ENCODE peak calls at places on chromosomes 2 and 18, in ten cellular contexts. R is K562; A is heart right ventricle; F is neuronal stem cell; Q is GM23248; W is esophagus squamous epithelium; U is cardiac muscle cell; D is tibial artery; L is CD8-positive, alpha-beta T cell; J is keratinocyte. B is an unnamed sample. For H3K4me1, the result is how much of the 10 kb centered on the place peaks cover.

GRCh38 chr2:11480406-11480805 is 14.4 kb upstream of the E2F6 start:
- DNase-seq in R (no peak), A (no peak), F (no peak), Q (no peak), W (no peak), U (no peak), D (no peak), L (no peak), J (no peak), B (no peak)

GRCh38 chr2:147135401-147135800 is 709.4 kb upstream of the ACVR2A start:
- DNase-seq in R (no peak), A (no peak), F (no peak), Q (no peak), W (no peak), U (no peak), D (no peak), L (no peak), J (no peak), B (no peak)

GRCh38 chr2:226410212-226410611 is 389.4 kb downstream of the IRS1 start:
- DNase-seq in R (no peak), A (no peak), F (no peak), Q (no peak), W (no peak), U (no peak), D (no peak), L (no peak), J (no peak), B (no peak)

GRCh38 chr2:108971661-108972566 is 17.1 kb downstream of the EDAR start:
- DNase-seq in R (no peak), A (no peak), F (no peak), Q (peak), W (no peak), U (no peak), D (peak), L (no peak), J (peak), B (no peak)

GRCh38 chr18:25230658-25231326 is 121.2 kb downstream of the ZNF521 start:
- DNase-seq in R (no peak), A (peak), F (no peak), Q (peak), W (no peak), U (no peak), D (peak), L (no peak), J (no peak), B (no peak)

GRCh38 chr2:72109904-72110303 is 37.8 kb downstream of the CYP26B1 start:
- DNase-seq in R (no peak), A (no peak), F (no peak), Q (no peak), W (no peak), U (no peak), D (no peak), L (no peak), J (no peak), B (no peak)

GRCh38 chr2:108621087-108621559 is 86.9 kb downstream of the LIMS1 start:
- DNase-seq in R (peak), A (no peak), F (no peak), Q (peak), W (no peak), U (peak), D (no peak), L (peak), J (peak), B (no peak)

GRCh38 chr2:197666277-197666676 is 9.1 kb downstream of the RFTN2 start:
- DNase-seq in R (no peak), A (no peak), F (no peak), Q (no peak), W (no peak), U (no peak), D (no peak), L (no peak), J (no peak), B (no peak)

GRCh38 chr18:58541137-58541788 is 87.6 kb downstream of the ALPK2 start:
- DNase-seq in R (no peak), A (no peak), F (no peak), Q (peak), W (no peak), U (no peak), D (no peak), L (no peak), J (no peak), B (peak)

GRCh38 chr2:19101968-19102367 is 256.5 kb downstream of the OSR1 start:
- DNase-seq in R (no peak), A (no peak), F (no peak), Q (no peak), W (no peak), U (no peak), D (no peak), L (no peak), J (no peak), B (no peak)

GRCh38 chr2:30930716-30931115 is 123.5 kb upstream of the CAPN13 start:
- DNase-seq in R (no peak), A (no peak), F (no peak), Q (no peak), W (no peak), U (no peak), D (no peak), L (no peak), J (no peak), B (no peak)

GRCh38 chr2:95344208-95344570 is 47.0 kb downstream of the KCNIP3 start:
- DNase-seq in R (no peak), A (no peak), F (no peak), Q (no peak), W (no peak), U (no peak), D (peak), L (no peak), J (no peak), B (no peak)

GRCh38 chr2:95345415-95346235 is 48.5 kb downstream of the KCNIP3 start:
- DNase-seq in R (peak), A (peak), F (peak), Q (peak), W (no peak), U (peak), D (peak), L (peak), J (peak), B (peak)

GRCh38 chr2:95343429-95344207 is 46.5 kb downstream of the KCNIP3 start:
- DNase-seq in R (no peak), A (no peak), F (no peak), Q (no peak), W (no peak), U (no peak), D (peak), L (no peak), J (peak), B (no peak)

GRCh38 chr2:95345066-95345414 is 47.9 kb downstream of the KCNIP3 start:
- DNase-seq in R (no peak), A (no peak), F (no peak), Q (no peak), W (no peak), U (no peak), D (no peak), L (no peak), J (no peak), B (no peak)

GRCh38 chr2:95344656-95345055 is 47.5 kb downstream of the KCNIP3 start:
- DNase-seq in R (no peak), A (no peak), F (no peak), Q (no peak), W (no peak), U (no peak), D (peak), L (no peak), J (no peak), B (no peak)
- H3K4me1 ChIP-seq in R (under half), A (under half), F (under half), Q (under half), W (under half), U (under half), D (under half), L (under half), J (under half), B (under half)

DNA sequence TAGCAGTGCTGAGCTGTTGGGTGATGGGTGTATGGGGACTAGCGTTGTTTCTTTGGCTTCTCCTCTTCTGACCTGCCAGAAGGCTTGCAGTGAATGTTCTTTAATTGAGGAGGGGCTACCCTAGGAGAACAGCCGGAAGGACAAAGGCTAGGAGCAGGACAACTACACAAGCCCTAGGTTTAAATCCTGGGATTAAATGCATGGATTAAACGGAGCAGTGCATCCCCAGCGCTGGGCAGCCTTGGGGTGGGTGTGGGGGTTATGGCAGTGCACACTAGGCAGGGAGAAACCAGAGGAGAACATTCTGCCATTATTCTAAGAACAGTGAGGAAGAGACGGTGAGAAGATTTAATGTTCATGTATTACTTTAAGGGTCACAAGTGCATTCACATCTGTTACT is 86.4 kb upstream of the MCFD2 start:
- DNase-seq in R (no peak), A (no peak), F (no peak), Q (no peak), W (no peak), U (no peak), D (no peak), L (no peak), J (no peak), B (no peak)
- H3K27ac ChIP-seq in R (no peak), A (no peak), F (peak), Q (no peak), W (no peak), U (peak), D (peak), L (no peak), J (no peak), B (no peak)

GRCh38 chr2:187545238-187545751 is 8.9 kb downstream of the TFPI start:
- DNase-seq in R (no peak), A (no peak), F (no peak), Q (peak), W (no peak), U (no peak), D (no peak), L (no peak), J (no peak), B (no peak)
- H3K4me1 ChIP-seq in R (under half), A (half or more), F (under half), Q (half or more), W (under half), U (under half), D (under half), L (under half), J (under half), B (under half)

DNA sequence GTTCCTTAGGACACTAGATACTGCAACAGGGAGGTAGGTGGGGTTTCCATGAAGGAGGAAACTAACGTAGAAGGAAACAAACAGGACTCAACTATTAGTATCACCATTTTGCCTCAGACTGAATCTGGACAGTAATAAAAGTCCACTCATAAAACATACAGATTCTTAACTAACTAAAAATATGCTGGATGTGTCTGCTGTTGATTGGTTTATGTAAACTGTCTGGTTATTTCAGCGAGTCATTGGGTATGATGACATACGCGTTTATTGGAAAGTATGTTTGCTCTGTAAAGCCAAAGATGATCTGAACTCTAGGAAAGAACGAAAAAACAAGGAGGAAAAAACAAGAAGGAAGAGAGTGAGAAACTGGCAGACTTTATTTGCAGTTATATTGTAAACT is 1816.1 kb upstream of the LRRTM1 start:
- DNase-seq in R (no peak), A (no peak), F (no peak), Q (no peak), W (no peak), U (no peak), D (no peak), L (no peak), J (no peak), B (no peak)
- H3K27ac ChIP-seq in R (no peak), A (no peak), F (no peak), Q (no peak), W (no peak), U (no peak), D (no peak), L (no peak), J (no peak), B (no peak)

DNA sequence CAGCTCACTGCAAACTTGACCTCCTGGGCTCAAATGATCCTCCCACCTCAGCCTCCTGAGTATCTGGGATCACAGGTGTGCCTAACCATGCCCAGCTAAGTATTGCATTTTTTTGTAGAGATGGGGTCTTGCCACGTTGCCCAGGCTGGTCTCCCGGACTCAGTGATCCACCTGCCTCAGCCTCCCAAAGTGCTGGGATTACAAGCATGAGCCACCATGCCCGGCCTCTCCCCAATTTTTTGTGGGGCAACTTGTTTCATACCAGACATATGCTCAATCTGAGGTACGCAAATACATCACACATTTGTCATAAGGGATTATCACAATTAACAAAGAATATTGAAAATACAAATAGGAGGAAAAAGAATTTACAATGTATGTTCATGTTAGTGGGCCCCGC is 27.7 kb downstream of the LGALSL start:
- DNase-seq in R (no peak), A (no peak), F (no peak), Q (no peak), W (no peak), U (no peak), D (no peak), L (no peak), J (no peak), B (no peak)
- H3K4me1 ChIP-seq in R (under half), A (under half), F (under half), Q (under half), W (under half), U (under half), D (under half), L (under half), J (under half), B (under half)

DNA sequence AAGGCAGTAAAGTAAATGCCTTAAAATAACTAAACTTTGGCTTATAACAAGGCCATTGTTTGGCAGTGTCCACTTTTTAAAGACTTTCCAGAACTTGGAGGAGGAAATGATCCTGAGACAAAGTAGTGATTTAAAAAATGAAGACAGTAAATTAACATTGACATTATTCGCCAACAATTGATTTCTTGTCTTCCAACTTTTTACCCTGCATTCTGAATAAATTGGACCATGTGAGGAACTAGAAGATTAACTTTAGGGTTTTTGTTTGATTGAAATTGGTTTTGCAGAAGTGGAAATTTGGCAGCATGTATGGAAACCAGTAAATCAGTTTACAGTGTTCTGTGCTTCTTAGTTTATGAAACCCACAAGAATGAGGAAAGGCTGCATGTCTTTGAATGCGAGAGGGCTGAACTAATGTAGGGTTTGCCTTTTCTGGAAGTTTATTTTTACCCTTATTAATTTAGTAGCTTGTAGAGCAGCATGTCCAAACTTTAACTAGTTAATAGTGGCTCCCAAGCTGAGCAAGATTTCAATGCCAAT is 50.3 kb downstream of the LDLRAD4 start:
- DNase-seq in R (no peak), A (no peak), F (no peak), Q (no peak), W (no peak), U (no peak), D (no peak), L (no peak), J (no peak), B (no peak)
- H3K27ac ChIP-seq in R (no peak), A (peak), F (no peak), Q (no peak), W (no peak), U (peak), D (peak), L (no peak), J (no peak), B (no peak)

DNA sequence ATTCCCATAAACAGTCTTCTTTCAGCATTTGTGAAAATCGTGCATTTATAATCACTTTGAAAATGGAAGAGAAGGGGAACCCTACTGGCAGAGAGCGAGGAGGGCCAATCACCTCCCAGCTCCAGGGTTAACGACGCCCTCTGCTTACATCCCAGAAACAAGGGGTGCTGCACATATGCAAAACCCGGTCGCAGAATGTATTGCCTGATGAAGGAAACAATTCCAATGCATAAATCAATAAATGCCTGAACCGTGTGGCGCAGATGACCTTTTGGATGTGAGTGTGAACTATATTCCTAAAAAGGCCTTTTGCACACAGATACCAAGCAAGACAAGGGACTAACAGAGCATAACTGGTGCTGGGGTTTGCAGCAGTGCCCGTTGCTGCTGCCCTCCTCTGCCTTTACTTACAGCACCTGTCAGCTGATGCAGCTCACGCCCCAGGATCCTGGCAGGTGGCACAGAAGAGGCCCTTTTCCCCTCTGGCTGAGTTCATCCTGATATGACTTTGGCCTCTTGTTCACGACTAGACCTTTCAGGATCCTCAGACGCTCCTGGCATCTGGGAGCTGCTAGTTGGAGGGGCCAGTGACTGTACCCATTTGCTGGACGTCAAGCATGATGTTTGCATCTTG is 67.8 kb downstream of the MYT1L start:
- DNase-seq in R (no peak), A (no peak), F (no peak), Q (no peak), W (no peak), U (no peak), D (no peak), L (no peak), J (no peak), B (no peak)
- H3K4me1 ChIP-seq in R (under half), A (under half), F (under half), Q (under half), W (under half), U (under half), D (under half), L (under half), J (under half), B (under half)

GRCh38 chr2:127400897-127401756 is 13.4 kb upstream of the MAP3K2 start:
- DNase-seq in R (peak), A (no peak), F (no peak), Q (peak), W (no peak), U (no peak), D (no peak), L (no peak), J (peak), B (no peak)
- H3K27ac ChIP-seq in R (no peak), A (no peak), F (no peak), Q (no peak), W (no peak), U (no peak), D (no peak), L (no peak), J (peak), B (no peak)